ENCODE peak calls at places on chromosomes 3 and 15, in six cellular contexts. M is activated CD4-positive, alpha-beta T cell treated with anti-CD3 and anti-CD28 coated beads for 4 hours; W is SJCRH30; S is T-cell; P is fibroblast of lung; J is RPMI7951. Z is an unnamed sample.

GRCh38 chr3:13294442-13295351 is 125.4 kb downstream of the NUP210 start:
- DNase-seq in P (no peak), W (no peak), S (no peak), M (no peak), J (no peak), Z (no peak)

GRCh38 chr3:140651287-140651686 is 26.6 kb upstream of the TRIM42 start:
- DNase-seq in W (no peak), M (no peak), S (no peak), P (no peak), J (no peak), Z (no peak)

GRCh38 chr3:48543271-48543866 is 13.2 kb downstream of the PFKFB4 start:
- DNase-seq in J (peak; percentile 37), M (no peak), W (peak; percentile 79), P (no peak), S (no peak), Z (no peak)

GRCh38 chr3:150412599-150413069 is 4.5 kb downstream of the TSC22D2 start:
- DNase-seq in W (no peak), S (no peak), P (peak; percentile 92), M (peak; percentile 6), J (peak; percentile 59), Z (no peak)

GRCh38 chr3:51163051-51163450 is 222.0 kb upstream of the MANF start:
- DNase-seq in J (no peak), M (no peak), W (no peak), P (no peak), S (no peak), Z (no peak)

GRCh38 chr15:36797128-36797527 is 217.7 kb downstream of the CDIN1 start:
- DNase-seq in M (no peak), J (no peak), W (no peak), S (no peak), P (no peak), Z (no peak)

GRCh38 chr3:34090876-34091275 is 292.4 kb downstream of the PDCD6IP start:
- DNase-seq in J (no peak), W (no peak), M (no peak), P (no peak), S (no peak), Z (no peak)

GRCh38 chr15:79736435-79737000 is 160.3 kb downstream of the MTHFS start:
- DNase-seq in J (no peak), P (no peak), S (no peak), M (no peak), W (no peak), Z (no peak)

Z was measured in central memory CD4-positive, alpha-beta T cell.